ENCODE peak calls at places on chromosomes 11 and 22, in seven cellular contexts. B is pancreas; T is T-cell; F is fibroblast of the aortic adventitia; H is RPMI7951; U is central memory CD8-positive, alpha-beta T cell; C is amygdala. X is an unnamed sample.

GRCh38 chr11:63608353-63609345 is 5.6 kb downstream of the PLAAT3 start:
- DNase-seq in T (no peak), C (no peak), F (peak), H (peak), B (no peak), U (no peak), X (no peak)

GRCh38 chr11:10407749-10408472 is 47.2 kb upstream of the AMPD3 start:
- DNase-seq in U (no peak), B (no peak), H (no peak), C (no peak), F (no peak), T (no peak), X (no peak)

GRCh38 chr11:73265278-73265810 is 6.8 kb upstream of the P2RY6 start:
- DNase-seq in H (no peak), F (peak), C (no peak), B (no peak), U (no peak), T (no peak), X (no peak)

GRCh38 chr22:45242778-45243191 is 2.1 kb upstream of the KIAA0930 start:
- DNase-seq in B (peak), H (no peak), C (peak), U (no peak), F (no peak), T (no peak), X (no peak)

GRCh38 chr11:26457660-26458059 is 114.4 kb downstream of the MUC15 start:
- DNase-seq in T (no peak), B (no peak), C (no peak), U (no peak), H (no peak), F (no peak), X (no peak)

GRCh38 chr11:88016392-88017020 is 158.7 kb downstream of the RAB38 start:
- DNase-seq in C (peak), T (peak), U (peak), F (peak), B (peak), H (peak), X (no peak)

GRCh38 chr11:130431337-130431773 is 2.9 kb upstream of the ADAMTS8 start:
- DNase-seq in B (peak), U (peak), F (peak), T (peak), H (peak), C (peak), X (peak)

GRCh38 chr11:99548264-99548663 is 527.5 kb downstream of the CNTN5 start:
- DNase-seq in T (no peak), B (no peak), U (no peak), C (no peak), F (no peak), H (peak), X (no peak)

GRCh38 chr22:43824724-43825485 is 12.8 kb upstream of the EFCAB6 start:
- DNase-seq in C (no peak), U (no peak), H (no peak), F (no peak), B (no peak), T (no peak), X (no peak)

GRCh38 chr22:29738118-29738815 is 18.5 kb downstream of the CABP7 start:
- DNase-seq in U (no peak), H (no peak), C (no peak), B (no peak), F (no peak), T (no peak), X (no peak)

GRCh38 chr11:57936050-57936418 is 87.6 kb upstream of the OR9Q1 start:
- DNase-seq in T (no peak), U (no peak), B (no peak), H (no peak), F (no peak), C (no peak), X (no peak)

GRCh38 chr11:125921042-125921441 is 16.7 kb downstream of the DDX25 start:
- DNase-seq in T (no peak), F (no peak), C (no peak), H (no peak), U (no peak), B (no peak), X (no peak)

GRCh38 chr11:8286886-8287285 is 23.2 kb upstream of the LMO1 start:
- DNase-seq in T (no peak), U (no peak), F (no peak), H (no peak), C (no peak), B (no peak), X (no peak)

GRCh38 chr22:23047742-23048141 is 22.6 kb upstream of the GNAZ start:
- DNase-seq in T (no peak), H (no peak), B (no peak), C (no peak), U (no peak), F (no peak), X (no peak)

GRCh38 chr22:30541979-30542810 is 4.3 kb downstream of the SEC14L6 start:
- DNase-seq in C (no peak), T (no peak), H (no peak), B (peak), U (no peak), F (no peak), X (peak)

GRCh38 chr11:1779806-1780699 is 16.3 kb upstream of the CTSD start:
- DNase-seq in B (no peak), F (no peak), T (no peak), U (no peak), C (no peak), H (no peak), X (no peak)

X was measured in substantia nigra.